ENCODE peak calls at places on chromosomes 3 and 15, in six cellular contexts. P is activated naive CD8-positive, alpha-beta T cell treated with anti-CD3 and anti-CD28 coated beads, Interleukin-2, amount 10 ng/mL, durations not matched to agents 7 days and 5 days; G is Right ventricle myocardium superior; X is ovary; D is dorsolateral prefrontal cortex; W is AG08396. O is an unnamed sample.

GRCh38 chr3:105798381-105798934 is 70.4 kb downstream of the CBLB start:
- DNase-seq in X (no peak), P (no peak), W (no peak), D (no peak), G (no peak), O (no peak)

GRCh38 chr3:45969152-45969551 is 25.9 kb downstream of the CXCR6 start:
- DNase-seq in D (no peak), P (no peak), G (no peak), X (no peak), W (no peak), O (no peak)

GRCh38 chr3:73727854-73728253 is 103.1 kb upstream of the PDZRN3 start:
- DNase-seq in W (no peak), X (no peak), G (no peak), P (no peak), D (no peak), O (no peak)

GRCh38 chr3:37892917-37893595 is 31.4 kb downstream of the CTDSPL start:
- DNase-seq in X (peak), D (no peak), W (peak), G (peak), P (no peak), O (no peak)

GRCh38 chr3:14431928-14432834 is 29.8 kb downstream of the SLC6A6 start:
- DNase-seq in P (peak), D (peak), X (peak), W (peak), G (peak), O (no peak)

GRCh38 chr15:84671211-84671610 is 13.2 kb upstream of the NMB start:
- DNase-seq in X (no peak), G (no peak), W (peak), D (no peak), P (no peak), O (peak)

GRCh38 chr15:62625421-62626033 is 417.0 kb upstream of the TPM1 start:
- DNase-seq in W (peak), G (no peak), P (no peak), D (peak), X (peak), O (peak)

GRCh38 chr3:123286308-123287023 is 84.7 kb downstream of the SEC22A start:
- DNase-seq in W (peak), P (peak), X (peak), G (no peak), D (no peak), O (peak)

GRCh38 chr15:68391084-68391483 is 40.9 kb downstream of the ITGA11 start:
- DNase-seq in G (no peak), P (peak), X (peak), W (no peak), D (peak), O (no peak)